ENCODE peak calls at places on chromosomes 7 and 10, in four cellular contexts. N is heart right ventricle, Q is epithelial cell of prostate, G is NCI-H1092 treated with DMSO at 0.1 percent for 48 hours. M is an unnamed sample.

GRCh38 chr7:144011458-144012230 is 11.5 kb downstream of the OR6B1 start:
- DNase-seq in N (no peak), G (no peak), Q (no peak), M (no peak)

GRCh38 chr7:51369746-51370145 is 53.1 kb upstream of the COBL start:
- DNase-seq in G (peak), N (no peak), Q (no peak), M (no peak)

GRCh38 chr10:62038609-62039190 is 137.2 kb downstream of the ARID5B start:
- DNase-seq in G (peak), N (peak), Q (no peak), M (peak)

GRCh38 chr10:130895172-130895571 is 416.3 kb downstream of the TCERG1L start:
- DNase-seq in G (no peak), Q (no peak), N (no peak), M (no peak)

GRCh38 chr10:68224810-68225209 is 7.1 kb downstream of the ATOH7 start:
- DNase-seq in N (no peak), G (no peak), Q (peak), M (no peak)

GRCh38 chr10:71493741-71494140 is 97.0 kb downstream of the CDH23 start:
- DNase-seq in G (no peak), Q (peak), N (no peak), M (no peak)

GRCh38 chr10:69684020-69684980 is 54.3 kb downstream of the FAM241B start:
- DNase-seq in Q (peak), N (peak), G (no peak), M (no peak)

GRCh38 chr10:65275296-65275695 is 1650.5 kb upstream of the LRRTM3 start:
- DNase-seq in N (no peak), Q (no peak), G (no peak), M (no peak)

GRCh38 chr10:51960494-51960895 is 261.1 kb upstream of the CSTF2T start:
- DNase-seq in Q (no peak), G (peak), N (peak), M (no peak)

GRCh38 chr7:107743567-107744344 is at the start of gene CBLL1:
- DNase-seq in N (peak), G (peak), Q (peak), M (peak)

GRCh38 chr7:135253851-135254815 is 20.5 kb downstream of the STRA8 start:
- DNase-seq in G (no peak), Q (peak), N (peak), M (no peak)